ENCODE peak calls at places on chromosomes 5 and 9, in nine cellular contexts. E is MM.1S; T is AG04450; O is left lung; K is fibroblast of lung; Q is naive thymus-derived CD4-positive, alpha-beta T cell; L is tibial artery; V is adipocyte; M is A549. H is an unnamed sample.
A peak's percentile ranks its signal among the peaks of the same experiment; 100 is the strongest.

GRCh38 chr5:142235870-142236672 is 88.8 kb downstream of the SPRY4 start:
- DNase-seq in E (no peak), T (no peak), O (no peak), K (no peak), Q (no peak), L (no peak), V (no peak), M (no peak), H (no peak)

GRCh38 chr5:1227669-1228068 is 2.5 kb downstream of the SLC6A18 start:
- DNase-seq in E (no peak), T (no peak), O (no peak), K (peak; percentile 11), Q (no peak), L (no peak), V (no peak), M (no peak), H (no peak)

GRCh38 chr5:56910123-56910951 is 941 bp downstream of the SETD9 start:
- DNase-seq in E (no peak), T (peak; percentile 34), O (peak; percentile 55), K (peak; percentile 52), Q (no peak), L (peak; percentile 50), V (peak; percentile 77), M (no peak), H (peak; percentile 34)

GRCh38 chr5:137705106-137705505 is 30.8 kb downstream of the KLHL3 start:
- DNase-seq in E (no peak), T (no peak), O (no peak), K (no peak), Q (no peak), L (no peak), V (peak; percentile 23), M (no peak), H (peak; percentile 27)

GRCh38 chr9:126226991-126227937 is 99.4 kb upstream of the MVB12B start:
- DNase-seq in E (no peak), T (no peak), O (no peak), K (no peak), Q (no peak), L (no peak), V (no peak), M (no peak), H (no peak)

GRCh38 chr9:91220491-91221135 is 141.1 kb downstream of the AUH start:
- DNase-seq in E (no peak), T (peak; percentile 48), O (no peak), K (no peak), Q (no peak), L (no peak), V (no peak), M (no peak), H (peak; percentile 68)

GRCh38 chr5:134455466-134455865 is 43.8 kb upstream of the CDKN2AIPNL start:
- DNase-seq in E (no peak), T (no peak), O (no peak), K (no peak), Q (no peak), L (no peak), V (no peak), M (no peak), H (no peak)

GRCh38 chr5:14168139-14168792 is 25.1 kb downstream of the TRIO start:
- DNase-seq in E (no peak), T (no peak), O (no peak), K (no peak), Q (no peak), L (no peak), V (no peak), M (no peak), H (peak; percentile 75)

GRCh38 chr5:175444060-175444904 is at the start of gene DRD1:
- DNase-seq in E (peak; percentile 66), T (no peak), O (no peak), K (peak; percentile 46), Q (peak; percentile 42), L (no peak), V (peak; percentile 39), M (peak; percentile 70), H (peak; percentile 33)

GRCh38 chr5:13745508-13745907 is 199.0 kb downstream of the DNAH5 start:
- DNase-seq in E (no peak), T (peak; percentile 55), O (no peak), K (no peak), Q (no peak), L (no peak), V (peak; percentile 17), M (no peak), H (peak; percentile 77)

GRCh38 chr5:108749130-108749861 is 1.6 kb downstream of the FER start:
- DNase-seq in E (peak; percentile 35), T (peak; percentile 42), O (no peak), K (no peak), Q (peak; percentile 13), L (peak; percentile 68), V (peak; percentile 85), M (peak; percentile 38), H (peak; percentile 3)

GRCh38 chr9:23674016-23674585 is 151.9 kb downstream of the ELAVL2 start:
- DNase-seq in E (no peak), T (no peak), O (no peak), K (no peak), Q (no peak), L (no peak), V (no peak), M (no peak), H (peak; percentile 63)

GRCh38 chr5:100517301-100517974 is 17.7 kb upstream of the FAM174A start:
- DNase-seq in E (peak; percentile 95), T (no peak), O (peak; percentile 78), K (no peak), Q (no peak), L (no peak), V (no peak), M (no peak), H (no peak)

GRCh38 chr5:137051165-137051564 is 448.0 kb downstream of the SPOCK1 start:
- DNase-seq in E (no peak), T (no peak), O (no peak), K (no peak), Q (no peak), L (no peak), V (peak; percentile 44), M (no peak), H (no peak)

GRCh38 chr9:96453625-96454024 is 3.7 kb downstream of the HABP4 start:
- DNase-seq in E (no peak), T (no peak), O (no peak), K (peak; percentile 64), Q (no peak), L (no peak), V (peak; percentile 69), M (peak; percentile 75), H (peak; percentile 33)

GRCh38 chr9:94802795-94803194 is 76.3 kb downstream of the AOPEP start:
- DNase-seq in E (peak; percentile 33), T (no peak), O (no peak), K (peak; percentile 44), Q (no peak), L (no peak), V (no peak), M (no peak), H (peak; percentile 88)

GRCh38 chr5:160643588-160643987 is 208.4 kb downstream of the ATP10B start:
- DNase-seq in E (no peak), T (no peak), O (no peak), K (no peak), Q (no peak), L (no peak), V (no peak), M (no peak), H (no peak)

GRCh38 chr5:43491325-43491724 is 7.7 kb upstream of the TMEM267 start:
- DNase-seq in E (no peak), T (no peak), O (no peak), K (no peak), Q (no peak), L (no peak), V (no peak), M (no peak), H (no peak)

GRCh38 chr9:101398930-101399640 is 434 bp downstream of the ZNF189 start:
- DNase-seq in E (peak; percentile 10), T (no peak), O (no peak), K (peak; percentile 2), Q (no peak), L (peak; percentile 47), V (peak; percentile 30), M (no peak), H (no peak)

GRCh38 chr5:171494452-171495121 is 75.1 kb downstream of the FGF18 start:
- DNase-seq in E (no peak), T (peak; percentile 16), O (peak; percentile 56), K (peak; percentile 94), Q (no peak), L (peak; percentile 84), V (peak; percentile 95), M (peak; percentile 44), H (peak; percentile 77)

DNA sequence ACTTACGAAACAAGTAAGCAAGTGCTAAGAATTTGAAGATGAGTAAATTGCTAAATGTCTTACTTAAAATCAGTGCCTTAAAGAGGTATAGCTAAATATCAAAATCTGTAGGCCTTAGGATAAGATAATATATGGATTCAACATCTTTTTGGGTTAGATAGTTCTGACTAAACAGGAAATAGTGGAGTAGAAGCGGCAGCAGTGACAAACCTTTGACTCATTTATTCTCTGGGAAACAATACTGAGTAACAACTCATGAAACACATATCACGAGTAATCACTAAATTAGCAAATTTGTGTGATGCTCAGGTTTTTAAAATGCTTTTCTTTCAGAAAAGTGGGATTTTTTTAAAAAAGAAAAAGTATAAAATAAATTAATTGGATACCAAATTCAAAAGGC is 762.1 kb upstream of the TYRP1 start:
- DNase-seq in E (no peak), T (no peak), O (no peak), K (peak; percentile 8), Q (no peak), L (no peak), V (peak; percentile 1), M (no peak), H (no peak)
- H3K9me3 ChIP-seq in E (no peaks in the 10 kb centered on the region), T (peaks cover 11% of the 10 kb centered on the region), O (no peaks in the 10 kb centered on the region), K (no peaks in the 10 kb centered on the region), Q (no peaks in the 10 kb centered on the region), L (no peaks in the 10 kb centered on the region), V (no peaks in the 10 kb centered on the region), M (peaks cover 3% of the 10 kb centered on the region), H (no peaks in the 10 kb centered on the region)

DNA sequence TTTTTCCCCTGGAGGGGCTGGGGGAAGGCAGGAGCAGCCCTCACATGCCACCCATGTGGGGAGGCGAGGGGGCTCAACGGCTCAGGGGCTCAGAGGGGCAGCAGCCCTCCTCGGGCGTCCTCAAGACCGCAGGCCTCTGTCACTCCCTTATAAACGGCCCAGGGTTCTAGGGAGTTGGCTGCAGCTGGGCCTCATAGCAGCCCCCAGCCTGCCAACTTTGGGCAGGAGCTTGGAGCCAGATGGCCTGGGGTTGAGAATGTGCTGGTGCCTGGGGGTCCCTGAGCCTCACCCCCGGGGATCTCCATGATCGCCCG is 51.0 kb upstream of the RNU6ATAC start:
- DNase-seq in E (no peak), T (no peak), O (no peak), K (no peak), Q (no peak), L (no peak), V (no peak), M (no peak), H (no peak)
- H3K4me3 ChIP-seq in E (no peak overlapping the region), T (no peak overlapping the region), O (no peak overlapping the region), K (no peak overlapping the region), Q (no peak overlapping the region), L (no peak overlapping the region), V (no peak overlapping the region), M (no peak overlapping the region), H (no peak overlapping the region)

GRCh38 chr5:3931976-3932375 is 336.3 kb downstream of the IRX1 start:
- DNase-seq in E (no peak), T (no peak), O (no peak), K (no peak), Q (no peak), L (no peak), V (no peak), M (no peak), H (no peak)
- H3K9me3 ChIP-seq in E (no peaks in the 10 kb centered on the region), T (peaks cover 35% of the 10 kb centered on the region), O (peaks cover 12% of the 10 kb centered on the region), K (no peaks in the 10 kb centered on the region), Q (no peaks in the 10 kb centered on the region), L (no peaks in the 10 kb centered on the region), V (peaks cover 11% of the 10 kb centered on the region), M (no peaks in the 10 kb centered on the region), H (peaks cover 6% of the 10 kb centered on the region)

GRCh38 chr5:158832736-158833135 is 267.0 kb downstream of the EBF1 start:
- DNase-seq in E (no peak), T (no peak), O (no peak), K (no peak), Q (no peak), L (no peak), V (peak; percentile 45), M (no peak), H (no peak)
- H3K4me3 ChIP-seq in E (no peak overlapping the region), T (no peak overlapping the region), O (no peak overlapping the region), K (no peak overlapping the region), Q (no peak overlapping the region), L (no peak overlapping the region), V (no peak overlapping the region), M (no peak overlapping the region), H (no peak overlapping the region)